ENCODE peak calls at places on chromosomes 5 and 9, in six cellular contexts. K, H, E, D, W and Z are unnamed samples.

GRCh38 chr5:5350101-5350500 is 72.4 kb upstream of the ICE1 start:
- DNase-seq in K (no peak), H (no peak), E (no peak), D (no peak), W (no peak), Z (no peak)

GRCh38 chr5:78925102-78925876 is 59.8 kb downstream of the ARSB start:
- DNase-seq in K (no peak), H (no peak), E (no peak), D (no peak), W (no peak), Z (no peak)

GRCh38 chr5:172862165-172862801 is 28.2 kb downstream of the ERGIC1 start:
- DNase-seq in K (no peak), H (no peak), E (no peak), D (no peak), W (peak; percentile 31), Z (no peak)

GRCh38 chr5:73272351-73272750 is 99.4 kb downstream of the TMEM174 start:
- DNase-seq in K (no peak), H (no peak), E (no peak), D (no peak), W (no peak), Z (no peak)

GRCh38 chr9:137506702-137507171 is 43.5 kb downstream of the PNPLA7 start:
- DNase-seq in K (no peak), H (no peak), E (no peak), D (no peak), W (peak; percentile 38), Z (no peak)

GRCh38 chr9:107281164-107281563 is 1.9 kb upstream of the RAD23B start:
- DNase-seq in K (no peak), H (no peak), E (no peak), D (no peak), W (no peak), Z (no peak)

GRCh38 chr5:172909931-172910502 is 49.2 kb upstream of the RPL26L1 start:
- DNase-seq in K (no peak), H (no peak), E (no peak), D (no peak), W (peak; percentile 100), Z (no peak)

GRCh38 chr9:137913132-137913531 is 35.5 kb downstream of the CACNA1B start:
- DNase-seq in K (no peak), H (no peak), E (no peak), D (no peak), W (no peak), Z (no peak)

GRCh38 chr9:15191358-15191757 is 115.7 kb downstream of the TTC39B start:
- DNase-seq in K (no peak), H (peak; percentile 19), E (no peak), D (no peak), W (no peak), Z (no peak)

GRCh38 chr9:2634158-2634557 is 12.6 kb downstream of the VLDLR start:
- DNase-seq in K (no peak), H (no peak), E (no peak), D (no peak), W (no peak), Z (no peak)

GRCh38 chr5:107968998-107969397 is 298.3 kb upstream of the EFNA5 start:
- DNase-seq in K (no peak), H (no peak), E (no peak), D (no peak), W (peak; percentile 56), Z (no peak)

GRCh38 chr5:109121225-109121624 is 288.5 kb downstream of the PJA2 start:
- DNase-seq in K (no peak), H (no peak), E (no peak), D (no peak), W (no peak), Z (no peak)

GRCh38 chr5:17691781-17692180 is 57.5 kb downstream of the TAF11L14 start:
- DNase-seq in K (no peak), H (no peak), E (no peak), D (no peak), W (no peak), Z (no peak)

GRCh38 chr5:96093340-96093739 is 131.7 kb upstream of the ELL2 start:
- DNase-seq in K (no peak), H (no peak), E (no peak), D (no peak), W (no peak), Z (no peak)

GRCh38 chr9:650362-650761 is 191.1 kb upstream of the DMRT1 start:
- DNase-seq in K (no peak), H (no peak), E (no peak), D (no peak), W (peak; percentile 22), Z (no peak)

GRCh38 chr9:26510137-26510536 is 382.5 kb downstream of the CAAP1 start:
- DNase-seq in K (no peak), H (no peak), E (no peak), D (no peak), W (no peak), Z (no peak)

GRCh38 chr9:77375956-77376532 is 198.7 kb downstream of the VPS13A start:
- DNase-seq in K (no peak), H (no peak), E (no peak), D (no peak), W (peak; percentile 47), Z (no peak)

GRCh38 chr5:4204616-4205151 is 609.1 kb downstream of the IRX1 start:
- DNase-seq in K (no peak), H (no peak), E (no peak), D (no peak), W (no peak), Z (no peak)

GRCh38 chr5:4205408-4205807 is 609.8 kb downstream of the IRX1 start:
- DNase-seq in K (no peak), H (no peak), E (no peak), D (no peak), W (no peak), Z (no peak)

GRCh38 chr5:4207456-4207855 is 611.8 kb downstream of the IRX1 start:
- DNase-seq in K (no peak), H (no peak), E (no peak), D (no peak), W (no peak), Z (no peak)

GRCh38 chr5:4208537-4208936 is 612.9 kb downstream of the IRX1 start:
- DNase-seq in K (no peak), H (no peak), E (no peak), D (no peak), W (no peak), Z (no peak)

DNA sequence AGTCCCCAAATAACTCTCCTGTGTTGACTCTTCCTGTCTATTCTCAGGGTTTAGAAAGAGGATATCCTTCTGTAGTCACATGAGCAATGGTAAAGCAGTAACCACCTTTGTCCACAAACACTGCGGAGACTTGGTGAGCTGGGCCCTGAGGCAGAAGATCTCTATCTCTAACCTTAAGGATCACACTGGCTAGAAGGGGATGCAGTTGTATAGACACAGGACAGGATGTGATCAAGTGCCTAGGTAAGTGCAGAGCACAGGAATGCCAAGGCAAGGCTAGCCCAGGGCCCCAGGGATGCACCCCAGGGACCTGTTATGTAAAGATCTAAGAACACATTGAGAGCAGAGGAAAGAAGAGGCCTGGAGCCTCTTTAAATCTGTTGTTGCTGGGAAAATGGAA is 610.5 kb downstream of the IRX1 start:
- DNase-seq in K (no peak), H (peak; percentile 19), E (no peak), D (no peak), W (no peak), Z (no peak)
- H3K27me3 ChIP-seq in K (no peaks in the 10 kb centered on the region), H (no peaks in the 10 kb centered on the region), E (no peaks in the 10 kb centered on the region), D (no peaks in the 10 kb centered on the region), W (no peaks in the 10 kb centered on the region), Z (no peaks in the 10 kb centered on the region)

DNA sequence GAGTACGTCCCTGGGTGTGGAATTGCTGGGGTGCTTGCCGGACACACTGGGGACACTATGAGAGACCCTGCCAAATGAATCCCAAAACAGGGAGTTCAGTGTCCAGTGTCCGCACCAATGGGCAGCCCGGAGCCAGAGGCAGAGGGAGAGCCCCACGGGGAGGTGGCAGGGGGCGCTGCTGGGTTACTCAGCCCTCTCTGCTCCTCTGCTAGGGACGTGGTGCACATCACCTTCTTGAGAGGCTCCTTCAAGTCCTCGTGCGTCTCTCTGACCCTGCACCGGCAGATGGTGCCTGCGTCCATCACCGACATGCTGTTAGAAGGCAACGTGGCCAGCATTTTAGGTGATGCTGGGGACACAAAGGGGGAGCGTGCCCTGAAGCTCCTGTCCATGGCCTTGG is 20.8 kb downstream of the STKLD1 start:
- DNase-seq in K (no peak), H (no peak), E (no peak), D (no peak), W (no peak), Z (no peak)
- TF ChIP-seq CTCF in K (no peak), H (peak; percentile 23), E (peak; percentile 23), D (no peak), W (peak; percentile 42), Z (no peak)

DNA sequence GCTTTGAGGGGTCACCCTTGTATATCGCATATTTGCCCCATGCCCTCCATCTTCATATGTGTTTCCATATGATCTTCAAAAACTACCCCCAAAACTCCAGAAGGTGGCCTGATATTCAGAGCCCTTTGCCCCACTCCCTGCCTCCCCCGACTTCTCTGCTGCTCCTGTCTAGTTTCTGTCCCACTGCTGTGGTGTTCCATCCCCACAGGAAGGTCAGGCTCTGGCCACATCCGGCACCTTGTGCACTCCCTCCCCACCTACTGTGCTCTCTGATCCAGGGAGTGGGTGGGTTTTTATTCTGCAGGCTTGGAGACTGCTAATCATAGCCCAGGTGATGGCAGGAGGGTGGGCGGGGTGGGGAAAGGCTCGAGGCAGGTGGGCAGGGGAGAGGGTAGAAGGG is 52.4 kb downstream of the TMOD1 start:
- DNase-seq in K (no peak), H (no peak), E (peak; percentile 29), D (no peak), W (no peak), Z (no peak)
- H3K27ac ChIP-seq in K (no peak overlapping the region), H (no peak overlapping the region), E (no peak overlapping the region), D (peak overlapping the region; percentile 91), W (no peak overlapping the region), Z (no peak overlapping the region)

GRCh38 chr5:158451203-158451982 is 592.4 kb upstream of the CLINT1 start:
- DNase-seq in K (no peak), H (no peak), E (no peak), D (peak; percentile 77), W (peak; percentile 53), Z (no peak)

GRCh38 chr5:158456756-158457155 is 597.8 kb upstream of the CLINT1 start:
- DNase-seq in K (no peak), H (no peak), E (no peak), D (no peak), W (peak; percentile 94), Z (no peak)

GRCh38 chr5:158456241-158456640 is 597.3 kb upstream of the CLINT1 start:
- DNase-seq in K (no peak), H (no peak), E (no peak), D (no peak), W (no peak), Z (no peak)

GRCh38 chr5:158450761-158451160 is 591.8 kb upstream of the CLINT1 start:
- DNase-seq in K (no peak), H (no peak), E (no peak), D (no peak), W (peak; percentile 50), Z (no peak)

DNA sequence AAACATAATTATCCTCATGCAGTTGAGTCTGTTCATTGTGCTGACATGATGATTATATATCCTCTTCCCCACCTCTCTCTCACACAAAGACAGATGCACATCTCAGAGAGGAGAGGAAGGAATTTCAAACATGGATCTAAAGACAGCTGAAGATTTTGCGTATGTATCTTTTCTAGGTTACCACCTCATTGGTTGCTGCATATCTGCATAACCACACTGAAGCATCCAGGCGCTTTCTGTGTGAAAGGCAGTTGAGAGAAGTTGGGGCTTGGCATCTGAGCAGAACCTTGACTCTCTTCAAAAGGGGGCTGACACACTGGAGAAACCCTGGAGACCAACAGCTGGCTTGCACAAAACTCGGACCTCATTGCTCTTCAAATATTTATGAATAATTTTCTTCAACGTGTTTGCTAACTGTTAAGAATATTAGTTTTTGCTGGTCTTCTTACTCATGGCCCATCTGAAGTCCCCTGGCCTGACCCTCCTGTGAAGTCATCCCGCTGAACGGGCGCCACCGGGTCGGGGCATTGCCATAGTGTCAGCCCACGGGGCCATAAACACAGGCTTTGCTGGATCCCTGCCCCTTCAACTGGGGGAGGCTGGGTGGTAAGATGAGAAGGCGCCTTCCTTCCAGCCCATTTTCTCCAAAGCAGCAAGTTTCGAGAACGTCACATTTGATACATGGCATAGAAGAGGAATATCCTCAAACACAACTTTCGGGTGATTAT is 593.2 kb upstream of the CLINT1 start:
- DNase-seq in K (no peak), H (no peak), E (no peak), D (no peak), W (no peak), Z (no peak)
- H3K27me3 ChIP-seq in K (no peaks in the 10 kb centered on the region), H (no peaks in the 10 kb centered on the region), E (no peaks in the 10 kb centered on the region), D (no peaks in the 10 kb centered on the region), W (peaks cover 6% of the 10 kb centered on the region), Z (no peaks in the 10 kb centered on the region)